ENCODE peak calls at places on chromosomes 5 and 9, in nine cellular contexts. One of them, this sample, is unnamed.

GRCh38 chr5:147911427-147911826 is 5.1 kb upstream of the C5orf46 start:
- DNase-seq in upper lobe of right lung: no peak
- DNase-seq in RWPE2: no peak
- DNase-seq in caudate nucleus: no peak
- DNase-seq in CD4-positive, alpha-beta memory T cell: no peak
- DNase-seq in cardiac muscle cell: no peak
- DNase-seq in aorta: peak
- DNase-seq in stomach: peak
- DNase-seq in transverse colon: peak
- DNase-seq in this sample: no peak

GRCh38 chr5:670396-671270 is 22.5 kb downstream of the TPPP start:
- DNase-seq in upper lobe of right lung: peak
- DNase-seq in RWPE2: no peak
- DNase-seq in caudate nucleus: no peak
- DNase-seq in CD4-positive, alpha-beta memory T cell: no peak
- DNase-seq in cardiac muscle cell: no peak
- DNase-seq in aorta: peak
- DNase-seq in stomach: no peak
- DNase-seq in transverse colon: no peak
- DNase-seq in this sample: no peak

GRCh38 chr9:94188246-94188645 is 70.9 kb upstream of the ZNF169 start:
- DNase-seq in upper lobe of right lung: no peak
- DNase-seq in RWPE2: no peak
- DNase-seq in caudate nucleus: no peak
- DNase-seq in CD4-positive, alpha-beta memory T cell: no peak
- DNase-seq in cardiac muscle cell: no peak
- DNase-seq in aorta: no peak
- DNase-seq in stomach: no peak
- DNase-seq in transverse colon: no peak
- DNase-seq in this sample: no peak

GRCh38 chr9:107175826-107176500 is 107.1 kb upstream of the RAD23B start:
- DNase-seq in upper lobe of right lung: no peak
- DNase-seq in RWPE2: no peak
- DNase-seq in caudate nucleus: no peak
- DNase-seq in CD4-positive, alpha-beta memory T cell: no peak
- DNase-seq in cardiac muscle cell: no peak
- DNase-seq in aorta: no peak
- DNase-seq in stomach: no peak
- DNase-seq in transverse colon: no peak
- DNase-seq in this sample: no peak

GRCh38 chr5:77852068-77852513 is 76.0 kb upstream of the TBCA start:
- DNase-seq in upper lobe of right lung: no peak
- DNase-seq in RWPE2: no peak
- DNase-seq in caudate nucleus: no peak
- DNase-seq in CD4-positive, alpha-beta memory T cell: no peak
- DNase-seq in cardiac muscle cell: no peak
- DNase-seq in aorta: no peak
- DNase-seq in stomach: no peak
- DNase-seq in transverse colon: no peak
- DNase-seq in this sample: no peak

GRCh38 chr5:135055385-135055784 is 21.4 kb upstream of the PITX1 start:
- DNase-seq in upper lobe of right lung: no peak
- DNase-seq in RWPE2: no peak
- DNase-seq in caudate nucleus: no peak
- DNase-seq in CD4-positive, alpha-beta memory T cell: no peak
- DNase-seq in cardiac muscle cell: no peak
- DNase-seq in aorta: no peak
- DNase-seq in stomach: no peak
- DNase-seq in transverse colon: no peak
- DNase-seq in this sample: no peak

GRCh38 chr5:109692011-109692410 is 2.3 kb downstream of the MAN2A1 start:
- DNase-seq in upper lobe of right lung: no peak
- DNase-seq in RWPE2: no peak
- DNase-seq in caudate nucleus: no peak
- DNase-seq in CD4-positive, alpha-beta memory T cell: no peak
- DNase-seq in cardiac muscle cell: peak
- DNase-seq in aorta: no peak
- DNase-seq in stomach: no peak
- DNase-seq in transverse colon: no peak
- DNase-seq in this sample: no peak

GRCh38 chr5:135832941-135833340 is 1.5 kb upstream of the SLC25A48 start:
- DNase-seq in upper lobe of right lung: no peak
- DNase-seq in RWPE2: peak
- DNase-seq in caudate nucleus: no peak
- DNase-seq in CD4-positive, alpha-beta memory T cell: no peak
- DNase-seq in cardiac muscle cell: no peak
- DNase-seq in aorta: no peak
- DNase-seq in stomach: no peak
- DNase-seq in transverse colon: no peak
- DNase-seq in this sample: no peak

GRCh38 chr5:36593867-36594266 is 12.5 kb upstream of the SLC1A3 start:
- DNase-seq in upper lobe of right lung: no peak
- DNase-seq in RWPE2: no peak
- DNase-seq in caudate nucleus: no peak
- DNase-seq in CD4-positive, alpha-beta memory T cell: no peak
- DNase-seq in cardiac muscle cell: no peak
- DNase-seq in aorta: no peak
- DNase-seq in stomach: no peak
- DNase-seq in transverse colon: no peak
- DNase-seq in this sample: no peak

GRCh38 chr5:15446552-15446951 is 53.4 kb upstream of the FBXL7 start:
- DNase-seq in upper lobe of right lung: no peak
- DNase-seq in RWPE2: no peak
- DNase-seq in caudate nucleus: no peak
- DNase-seq in CD4-positive, alpha-beta memory T cell: no peak
- DNase-seq in cardiac muscle cell: no peak
- DNase-seq in aorta: no peak
- DNase-seq in stomach: no peak
- DNase-seq in transverse colon: no peak
- DNase-seq in this sample: no peak

GRCh38 chr5:52989025-52989780 is at the start of gene ITGA2:
- DNase-seq in upper lobe of right lung: peak
- DNase-seq in RWPE2: peak
- DNase-seq in caudate nucleus: peak
- DNase-seq in CD4-positive, alpha-beta memory T cell: peak
- DNase-seq in cardiac muscle cell: peak
- DNase-seq in aorta: peak
- DNase-seq in stomach: peak
- DNase-seq in transverse colon: peak
- DNase-seq in this sample: peak

DNA sequence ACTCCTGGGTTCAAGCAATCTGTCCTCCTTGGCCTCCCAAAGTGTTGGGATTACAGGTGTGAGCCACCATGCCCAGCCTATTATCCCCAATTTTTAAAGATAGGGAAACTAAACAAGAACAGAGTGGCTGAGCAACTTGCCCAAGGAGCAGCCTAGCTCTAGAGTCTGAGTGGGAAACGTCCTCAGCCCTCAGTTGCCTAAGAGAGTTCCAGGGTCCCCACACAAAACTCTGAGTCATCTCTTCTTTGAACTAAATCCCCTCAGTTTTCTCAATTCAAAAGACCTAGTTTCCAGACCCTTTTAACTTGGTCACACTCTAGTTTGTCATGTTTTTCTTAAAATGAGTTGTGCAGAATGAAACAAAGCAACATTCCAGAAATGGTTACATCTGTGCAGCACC is 33.5 kb downstream of the GGTA1 start:
- DNase-seq in upper lobe of right lung: no peak
- DNase-seq in RWPE2: no peak
- DNase-seq in caudate nucleus: no peak
- DNase-seq in CD4-positive, alpha-beta memory T cell: no peak
- DNase-seq in cardiac muscle cell: no peak
- DNase-seq in aorta: no peak
- DNase-seq in stomach: no peak
- DNase-seq in transverse colon: no peak
- DNase-seq in this sample: no peak
- H3K27ac ChIP-seq in upper lobe of right lung: no peak
- H3K27ac ChIP-seq in RWPE2: no peak
- H3K27ac ChIP-seq in caudate nucleus: no peak
- H3K27ac ChIP-seq in CD4-positive, alpha-beta memory T cell: no peak
- H3K27ac ChIP-seq in cardiac muscle cell: no peak
- H3K27ac ChIP-seq in aorta: peak
- H3K27ac ChIP-seq in stomach: no peak
- H3K27ac ChIP-seq in transverse colon: no peak
- H3K27ac ChIP-seq in this sample: no peak

GRCh38 chr5:94646758-94647157 is 28.3 kb downstream of the SLF1 start:
- DNase-seq in upper lobe of right lung: no peak
- DNase-seq in RWPE2: no peak
- DNase-seq in caudate nucleus: no peak
- DNase-seq in CD4-positive, alpha-beta memory T cell: no peak
- DNase-seq in cardiac muscle cell: no peak
- DNase-seq in aorta: no peak
- DNase-seq in stomach: no peak
- DNase-seq in transverse colon: no peak
- DNase-seq in this sample: no peak

GRCh38 chr5:94645053-94645452 is 26.6 kb downstream of the SLF1 start:
- DNase-seq in upper lobe of right lung: no peak
- DNase-seq in RWPE2: no peak
- DNase-seq in caudate nucleus: no peak
- DNase-seq in CD4-positive, alpha-beta memory T cell: no peak
- DNase-seq in cardiac muscle cell: no peak
- DNase-seq in aorta: no peak
- DNase-seq in stomach: no peak
- DNase-seq in transverse colon: no peak
- DNase-seq in this sample: no peak

DNA sequence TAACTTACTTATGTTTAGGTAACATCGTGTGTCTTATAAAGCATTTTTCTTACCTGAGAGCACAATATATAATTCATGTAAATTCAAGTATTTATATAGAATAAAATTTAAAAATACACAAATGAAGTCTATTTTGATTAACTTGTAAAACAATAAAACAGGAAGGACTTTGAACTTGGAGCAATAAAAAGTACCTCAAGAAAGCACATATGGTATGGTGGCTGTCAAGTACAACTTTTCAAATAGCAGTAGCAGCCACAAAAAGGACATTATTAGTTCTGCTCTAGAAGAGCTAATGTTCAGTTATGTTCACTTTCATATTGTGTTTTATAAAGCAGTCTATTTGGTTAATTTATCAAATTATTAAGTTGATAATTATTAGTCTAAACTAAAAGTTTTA is 31.4 kb downstream of the SLF1 start:
- DNase-seq in upper lobe of right lung: no peak
- DNase-seq in RWPE2: no peak
- DNase-seq in caudate nucleus: no peak
- DNase-seq in CD4-positive, alpha-beta memory T cell: no peak
- DNase-seq in cardiac muscle cell: no peak
- DNase-seq in aorta: no peak
- DNase-seq in stomach: no peak
- DNase-seq in transverse colon: no peak
- DNase-seq in this sample: no peak
- H3K27ac ChIP-seq in upper lobe of right lung: no peak
- H3K27ac ChIP-seq in RWPE2: no peak
- H3K27ac ChIP-seq in caudate nucleus: no peak
- H3K27ac ChIP-seq in CD4-positive, alpha-beta memory T cell: no peak
- H3K27ac ChIP-seq in cardiac muscle cell: no peak
- H3K27ac ChIP-seq in aorta: no peak
- H3K27ac ChIP-seq in stomach: no peak
- H3K27ac ChIP-seq in transverse colon: no peak
- H3K27ac ChIP-seq in this sample: no peak

DNA sequence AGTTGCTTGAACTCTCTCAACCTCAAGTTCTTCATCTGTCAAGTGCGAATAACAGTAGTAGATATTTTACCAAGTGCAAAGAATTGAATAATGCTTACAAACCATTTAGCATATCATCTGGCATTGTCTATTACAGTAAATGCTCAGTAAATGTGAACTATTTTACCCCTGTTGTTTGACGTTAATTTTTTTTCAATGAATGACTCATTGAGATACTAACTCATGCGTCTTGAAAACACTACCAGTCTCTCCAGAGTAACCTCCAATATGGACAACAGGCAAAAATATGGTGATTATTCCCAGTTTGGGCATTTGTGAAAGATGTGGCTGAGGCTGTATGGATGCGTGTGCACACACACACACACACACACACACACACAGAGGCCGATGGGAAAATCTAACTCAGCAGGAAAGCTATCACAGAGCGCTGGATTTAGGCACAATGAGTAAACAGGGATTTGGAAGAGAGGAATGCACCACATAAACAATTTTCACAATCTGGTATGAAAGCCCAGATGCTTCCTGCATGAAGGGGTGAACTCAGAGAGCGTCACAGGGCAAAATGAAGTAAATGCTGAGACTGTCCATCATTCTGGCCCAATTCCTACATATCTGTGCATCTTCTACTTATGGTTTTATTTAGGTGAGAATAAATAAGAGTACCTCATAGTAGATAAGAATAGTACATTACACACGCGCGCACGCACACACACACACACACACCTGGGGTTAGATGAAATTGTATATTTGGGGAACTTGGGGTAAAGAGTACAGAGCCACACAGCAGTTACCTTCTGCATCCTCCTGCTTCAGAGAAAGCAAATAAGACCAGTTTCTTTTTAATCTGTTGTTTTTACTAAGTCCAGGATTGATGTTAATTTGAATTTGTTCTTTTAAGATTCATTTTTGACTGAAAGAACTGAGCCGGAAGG is 128.7 kb downstream of the PALM2AKAP2 start:
- DNase-seq in upper lobe of right lung: no peak
- DNase-seq in RWPE2: no peak
- DNase-seq in caudate nucleus: no peak
- DNase-seq in CD4-positive, alpha-beta memory T cell: no peak
- DNase-seq in cardiac muscle cell: no peak
- DNase-seq in aorta: no peak
- DNase-seq in stomach: no peak
- DNase-seq in transverse colon: no peak
- DNase-seq in this sample: no peak
- H3K27ac ChIP-seq in upper lobe of right lung: peak
- H3K27ac ChIP-seq in RWPE2: no peak
- H3K27ac ChIP-seq in caudate nucleus: peak
- H3K27ac ChIP-seq in CD4-positive, alpha-beta memory T cell: no peak
- H3K27ac ChIP-seq in cardiac muscle cell: no peak
- H3K27ac ChIP-seq in aorta: no peak
- H3K27ac ChIP-seq in stomach: no peak
- H3K27ac ChIP-seq in transverse colon: peak
- H3K27ac ChIP-seq in this sample: no peak

DNA sequence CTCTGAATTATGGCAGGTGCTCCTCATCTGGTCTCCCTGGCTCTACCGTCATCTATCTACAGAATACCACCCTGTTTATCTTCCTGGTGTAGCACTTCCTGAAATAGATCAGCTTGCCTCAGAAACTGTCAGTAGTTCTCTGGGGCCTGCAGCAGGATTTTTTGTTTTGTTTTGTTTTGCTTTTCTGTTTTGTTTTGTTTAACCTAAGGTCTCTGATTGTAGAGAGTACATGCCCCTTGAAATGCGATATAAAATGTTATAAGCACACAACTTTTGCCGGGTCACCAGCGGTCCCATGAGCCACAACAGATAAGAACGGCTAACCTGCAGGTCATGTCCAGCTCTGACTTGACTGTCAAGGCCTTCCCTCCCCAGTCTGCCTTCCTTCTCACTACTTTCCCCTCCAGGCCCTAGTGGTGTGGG is 26.6 kb upstream of the CREBRF start:
- DNase-seq in upper lobe of right lung: no peak
- DNase-seq in RWPE2: no peak
- DNase-seq in caudate nucleus: no peak
- DNase-seq in CD4-positive, alpha-beta memory T cell: no peak
- DNase-seq in cardiac muscle cell: no peak
- DNase-seq in aorta: no peak
- DNase-seq in stomach: no peak
- DNase-seq in transverse colon: no peak
- DNase-seq in this sample: no peak
- H3K27ac ChIP-seq in upper lobe of right lung: peak
- H3K27ac ChIP-seq in RWPE2: no peak
- H3K27ac ChIP-seq in caudate nucleus: no peak
- H3K27ac ChIP-seq in CD4-positive, alpha-beta memory T cell: peak
- H3K27ac ChIP-seq in cardiac muscle cell: peak
- H3K27ac ChIP-seq in aorta: peak
- H3K27ac ChIP-seq in stomach: peak
- H3K27ac ChIP-seq in transverse colon: peak
- H3K27ac ChIP-seq in this sample: peak

This sample was measured in substantia nigra.